ENCODE peak calls at places on chromosome 2, in four cellular contexts. R is SK-N-DZ, A is spleen, M is NAMALWA. O is an unnamed sample.

GRCh38 chr2:160908157-160908556 is 252.1 kb upstream of the TANK start:
- DNase-seq in R (no peak), A (no peak), M (no peak), O (no peak)

GRCh38 chr2:55418072-55418471 is 1.6 kb downstream of the CCDC88A start:
- DNase-seq in R (no peak), A (no peak), M (peak; percentile 31), O (peak; percentile 31)

GRCh38 chr2:37191253-37191652 is 2.8 kb upstream of the SULT6B1 start:
- DNase-seq in R (no peak), A (no peak), M (no peak), O (no peak)

GRCh38 chr2:161307676-161308075 is 549 bp upstream of the PSMD14 start:
- DNase-seq in R (no peak), A (no peak), M (peak; percentile 31), O (no peak)

GRCh38 chr2:233798335-233799086 is 20.4 kb downstream of the MROH2A start:
- DNase-seq in R (no peak), A (peak; percentile 51), M (no peak), O (no peak)

GRCh38 chr2:240603846-240604245 is 17.3 kb downstream of the CAPN10 start:
- DNase-seq in R (no peak), A (peak; percentile 66), M (no peak), O (no peak)

GRCh38 chr2:67702937-67703336 is 305.8 kb downstream of the ETAA1 start:
- DNase-seq in R (no peak), A (no peak), M (no peak), O (no peak)

GRCh38 chr2:71816815-71817214 is 330.8 kb downstream of the CYP26B1 start:
- DNase-seq in R (no peak), A (no peak), M (no peak), O (no peak)

GRCh38 chr2:212595036-212595654 is 56.5 kb upstream of the ERBB4 start:
- DNase-seq in R (peak; percentile 25), A (no peak), M (peak; percentile 51), O (peak; percentile 27)

GRCh38 chr2:5444854-5445253 is 247.3 kb upstream of the SOX11 start:
- DNase-seq in R (no peak), A (no peak), M (no peak), O (no peak)

GRCh38 chr2:116132833-116133232 is 1681.7 kb upstream of the DDX18 start:
- DNase-seq in R (no peak), A (no peak), M (no peak), O (no peak)

GRCh38 chr2:112137516-112138142 is 556 bp upstream of the FBLN7 start:
- DNase-seq in R (peak; percentile 24), A (no peak), M (no peak), O (no peak)

GRCh38 chr2:46170611-46171385 is 126.4 kb upstream of the EPAS1 start:
- DNase-seq in R (no peak), A (peak; percentile 43), M (no peak), O (no peak)

GRCh38 chr2:180662555-180662954 is 317.9 kb upstream of the UBE2E3 start:
- DNase-seq in R (no peak), A (no peak), M (no peak), O (no peak)

GRCh38 chr2:207504513-207505171 is 25.1 kb upstream of the CREB1 start:
- DNase-seq in R (no peak), A (no peak), M (no peak), O (no peak)

GRCh38 chr2:45190481-45190880 is 181.2 kb upstream of the SIX2 start:
- DNase-seq in R (no peak), A (no peak), M (no peak), O (no peak)

GRCh38 chr2:179273461-179273962 is 8.9 kb upstream of the SESTD1 start:
- DNase-seq in R (no peak), A (no peak), M (no peak), O (no peak)

GRCh38 chr2:235984552-235984951 is 183.6 kb downstream of the GBX2 start:
- DNase-seq in R (no peak), A (no peak), M (no peak), O (no peak)

GRCh38 chr2:239319261-239319661 is 81.6 kb downstream of the HDAC4 start:
- DNase-seq in R (no peak), A (peak; percentile 83), M (no peak), O (no peak)

GRCh38 chr2:229154381-229154780 is 116.7 kb downstream of the PID1 start:
- DNase-seq in R (no peak), A (no peak), M (no peak), O (no peak)

GRCh38 chr2:208265371-208265806 is 666 bp upstream of the PIKFYVE start:
- DNase-seq in R (peak; percentile 45), A (peak; percentile 85), M (peak; percentile 91), O (peak; percentile 24)

GRCh38 chr2:234453216-234453615 is 43.7 kb downstream of the ARL4C start:
- DNase-seq in R (no peak), A (no peak), M (no peak), O (no peak)

GRCh38 chr2:164110518-164110917 is 374.7 kb upstream of the FIGN start:
- DNase-seq in R (no peak), A (no peak), M (no peak), O (no peak)

O was measured in Kasumi-1.